ENCODE peak calls at places on chromosomes 12 and 14, in seven cellular contexts. U is astrocyte of the spinal cord, I is prostate gland, T is uterus, Y is tibial artery, O is stomach, V is epithelial cell of proximal tubule. N is an unnamed sample.

GRCh38 chr14:72745991-72746980 is 147.6 kb downstream of the DPF3 start:
- DNase-seq in U (peak; percentile 77), I (peak; percentile 2), T (no peak), Y (no peak), O (peak; percentile 15), V (no peak), N (peak; percentile 92)

GRCh38 chr12:68327896-68328295 is 4.3 kb downstream of the MDM1 start:
- DNase-seq in U (no peak), I (no peak), T (no peak), Y (no peak), O (no peak), V (no peak), N (no peak)

GRCh38 chr14:48323655-48324054 is 648.2 kb upstream of the MDGA2 start:
- DNase-seq in U (peak; percentile 1), I (no peak), T (no peak), Y (no peak), O (no peak), V (peak; percentile 20), N (peak; percentile 0)

GRCh38 chr12:62957233-62957953 is 22.4 kb upstream of the PPM1H start:
- DNase-seq in U (peak; percentile 63), I (no peak), T (no peak), Y (no peak), O (no peak), V (no peak), N (no peak)

GRCh38 chr14:99522934-99523660 is 41.9 kb downstream of the CCNK start:
- DNase-seq in U (peak; percentile 78), I (no peak), T (no peak), Y (no peak), O (no peak), V (no peak), N (no peak)

GRCh38 chr12:55957106-55957859 is 8.6 kb downstream of the PMEL start:
- DNase-seq in U (no peak), I (no peak), T (peak; percentile 25), Y (no peak), O (peak; percentile 79), V (no peak), N (no peak)

GRCh38 chr14:31138301-31138700 is 69.3 kb downstream of the HECTD1 start:
- DNase-seq in U (no peak), I (no peak), T (no peak), Y (no peak), O (no peak), V (no peak), N (no peak)

GRCh38 chr12:109946505-109946904 is 46.4 kb downstream of the TCHP start:
- DNase-seq in U (peak; percentile 69), I (no peak), T (no peak), Y (no peak), O (no peak), V (no peak), N (no peak)

GRCh38 chr14:68688872-68689371 is 103.9 kb downstream of the ZFP36L1 start:
- DNase-seq in U (peak; percentile 70), I (no peak), T (peak; percentile 59), Y (no peak), O (no peak), V (no peak), N (peak; percentile 70)

GRCh38 chr12:28578361-28578760 is 388.1 kb downstream of the CCDC91 start:
- DNase-seq in U (no peak), I (no peak), T (peak; percentile 46), Y (peak; percentile 31), O (no peak), V (no peak), N (peak; percentile 74)

GRCh38 chr12:120101182-120101581 is 15.4 kb downstream of the RAB35 start:
- DNase-seq in U (no peak), I (no peak), T (no peak), Y (no peak), O (peak; percentile 46), V (no peak), N (peak; percentile 16)

GRCh38 chr12:47586952-47587669 is 118.7 kb downstream of the RPAP3 start:
- DNase-seq in U (no peak), I (no peak), T (no peak), Y (no peak), O (no peak), V (no peak), N (no peak)

GRCh38 chr12:47590771-47591368 is 115.0 kb downstream of the RPAP3 start:
- DNase-seq in U (no peak), I (no peak), T (no peak), Y (no peak), O (no peak), V (no peak), N (no peak)

GRCh38 chr12:47591795-47592194 is 114.0 kb downstream of the RPAP3 start:
- DNase-seq in U (no peak), I (no peak), T (no peak), Y (no peak), O (no peak), V (no peak), N (no peak)

GRCh38 chr12:47585507-47585906 is 120.3 kb downstream of the RPAP3 start:
- DNase-seq in U (no peak), I (no peak), T (no peak), Y (no peak), O (no peak), V (no peak), N (no peak)

DNA sequence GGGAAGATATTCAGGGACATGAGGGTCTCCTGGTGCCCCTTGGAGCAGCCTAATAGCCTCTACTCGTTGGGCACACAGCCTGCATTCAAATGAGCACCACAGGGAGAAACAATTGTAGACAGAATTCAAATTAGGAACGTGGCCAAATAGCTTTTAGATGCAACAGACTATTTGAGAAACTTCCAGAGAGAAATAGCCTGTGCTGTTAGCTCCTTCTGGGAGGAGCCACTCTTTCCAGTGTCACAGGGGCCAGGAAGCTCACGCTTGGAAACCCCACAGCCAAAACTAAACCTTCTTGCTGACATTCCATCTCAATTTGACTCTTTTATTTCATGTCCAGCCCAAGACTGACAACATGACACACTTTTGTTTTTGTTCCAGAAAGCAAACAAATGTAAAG is 114.4 kb downstream of the RPAP3 start:
- DNase-seq in U (peak; percentile 12), I (no peak), T (no peak), Y (no peak), O (no peak), V (no peak), N (peak; percentile 11)
- H3K4me3 ChIP-seq in U (no peak overlapping the region), I (no peak overlapping the region), T (no peak overlapping the region), Y (no peak overlapping the region), O (no peak overlapping the region), V (no peak overlapping the region), N (no peak overlapping the region)

GRCh38 chr12:18589316-18589715 is 148.5 kb downstream of the PLCZ1 start:
- DNase-seq in U (peak; percentile 4), I (no peak), T (no peak), Y (no peak), O (no peak), V (no peak), N (peak; percentile 32)
- TF ChIP-seq CTCF in U (peak; percentile 28), I (no peak), T (no peak), Y (no peak), O (no peak), V (peak; percentile 45), N (peak; percentile 24)

GRCh38 chr14:55303646-55304277 is 32.5 kb downstream of the FBXO34 start:
- DNase-seq in U (no peak), I (no peak), T (no peak), Y (no peak), O (no peak), V (no peak), N (peak; percentile 10)

GRCh38 chr14:55298423-55298822 is 27.2 kb downstream of the FBXO34 start:
- DNase-seq in U (no peak), I (no peak), T (no peak), Y (no peak), O (no peak), V (no peak), N (no peak)

GRCh38 chr14:55302367-55302766 is 31.1 kb downstream of the FBXO34 start:
- DNase-seq in U (no peak), I (no peak), T (no peak), Y (no peak), O (no peak), V (no peak), N (no peak)

GRCh38 chr14:55302770-55303472 is 31.7 kb downstream of the FBXO34 start:
- DNase-seq in U (no peak), I (no peak), T (no peak), Y (no peak), O (no peak), V (no peak), N (no peak)

DNA sequence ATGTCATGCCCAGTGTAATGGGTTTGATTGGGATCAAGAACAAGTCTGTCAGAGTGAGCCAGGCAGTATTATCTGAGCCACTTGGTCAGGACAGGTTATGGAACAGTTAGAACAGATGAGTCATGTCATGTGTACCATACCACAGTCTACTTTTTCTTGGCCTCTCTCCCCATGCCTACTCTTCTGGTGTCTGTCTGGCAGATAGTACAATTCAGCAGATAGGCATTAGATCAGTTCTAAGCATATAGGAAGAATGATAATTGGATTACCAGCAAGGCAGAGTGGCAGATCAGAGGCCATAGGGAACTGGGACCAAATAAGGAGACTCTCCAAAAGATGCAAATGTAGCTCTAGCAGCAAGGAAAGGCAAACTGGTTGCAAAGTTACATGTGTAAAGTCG is 30.5 kb downstream of the FBXO34 start:
- DNase-seq in U (peak; percentile 62), I (peak; percentile 42), T (no peak), Y (no peak), O (no peak), V (peak; percentile 51), N (peak; percentile 69)
- H3K4me3 ChIP-seq in U (no peak overlapping the region), I (no peak overlapping the region), T (no peak overlapping the region), Y (no peak overlapping the region), O (no peak overlapping the region), V (no peak overlapping the region), N (no peak overlapping the region)

GRCh38 chr12:82426586-82426985 is 68.3 kb downstream of the METTL25 start:
- DNase-seq in U (no peak), I (no peak), T (no peak), Y (no peak), O (no peak), V (no peak), N (no peak)

GRCh38 chr12:82425241-82425640 is 66.9 kb downstream of the METTL25 start:
- DNase-seq in U (peak; percentile 81), I (no peak), T (no peak), Y (no peak), O (no peak), V (no peak), N (peak; percentile 48)

GRCh38 chr12:82430541-82431145 is 72.3 kb downstream of the METTL25 start:
- DNase-seq in U (no peak), I (no peak), T (no peak), Y (no peak), O (no peak), V (no peak), N (no peak)

DNA sequence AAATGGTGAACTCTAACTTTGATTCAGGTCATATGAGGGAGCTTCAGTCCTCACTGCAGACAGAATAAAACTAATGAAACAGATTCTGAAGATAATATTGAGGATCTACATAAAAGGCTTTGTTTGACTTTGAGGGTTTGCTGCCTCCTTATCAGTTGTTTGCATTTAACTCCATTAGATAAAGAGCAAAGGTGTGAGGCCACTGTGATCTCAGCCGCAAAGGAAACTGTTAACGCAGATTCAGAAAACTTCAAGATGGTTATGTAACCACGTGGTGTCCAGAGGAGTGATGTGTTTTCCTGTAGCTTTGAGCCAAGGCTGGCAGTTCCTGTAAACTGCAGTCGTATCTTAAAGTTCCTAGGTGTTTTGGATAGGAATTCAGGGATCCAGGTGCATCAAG is 67.8 kb downstream of the METTL25 start:
- DNase-seq in U (no peak), I (no peak), T (no peak), Y (no peak), O (no peak), V (no peak), N (no peak)
- TF ChIP-seq CTCF in U (no peak), I (no peak), T (no peak), Y (no peak), O (no peak), V (no peak), N (no peak)